ENCODE peak calls at places on chromosomes 16 and 17, in nine cellular contexts. D is sigmoid colon, Q is transverse colon, N is K562, S is esophagus muscularis mucosa, J is GM12891, C is stomach, R is ovary, K is A549. B is an unnamed sample.

GRCh38 chr16:28317040-28317880 is 24.9 kb downstream of the SBK1 start:
- DNase-seq in C (peak; percentile 65), Q (peak; percentile 56), S (no peak), J (peak; percentile 79), R (peak; percentile 15), D (no peak), K (peak; percentile 57), N (peak; percentile 75), B (peak; percentile 64)

GRCh38 chr17:64741924-64742670 is 80.0 kb upstream of the SMURF2 start:
- DNase-seq in C (no peak), J (no peak), D (peak; percentile 87), N (no peak), Q (peak; percentile 16), R (no peak), S (peak; percentile 94), K (no peak), B (no peak)

GRCh38 chr16:63789603-63790002 is 1332.3 kb downstream of the CDH11 start:
- DNase-seq in K (no peak), S (no peak), Q (no peak), D (no peak), J (no peak), C (no peak), R (no peak), N (no peak), B (no peak)

GRCh38 chr16:73390936-73391335 is 343.0 kb upstream of the ZFHX3 start:
- DNase-seq in D (no peak), R (no peak), K (no peak), J (no peak), C (no peak), N (no peak), Q (no peak), S (no peak), B (no peak)

GRCh38 chr17:80959330-80960036 is 32.2 kb upstream of the CHMP6 start:
- DNase-seq in R (peak; percentile 91), K (no peak), C (no peak), N (no peak), Q (peak; percentile 72), D (peak; percentile 98), J (no peak), S (peak; percentile 94), B (peak; percentile 25)

GRCh38 chr17:60743812-60744211 is 66.2 kb downstream of the BCAS3 start:
- DNase-seq in J (no peak), S (no peak), N (no peak), C (no peak), Q (no peak), K (no peak), R (no peak), D (no peak), B (no peak)

GRCh38 chr17:42340691-42341127 is 47.5 kb downstream of the STAT3 start:
- DNase-seq in K (no peak), R (no peak), D (peak; percentile 13), S (no peak), C (no peak), N (no peak), J (no peak), Q (no peak), B (no peak)

GRCh38 chr17:17579691-17580090 is 11.8 kb downstream of the PEMT start:
- DNase-seq in K (no peak), N (no peak), S (no peak), C (no peak), R (no peak), D (no peak), Q (no peak), J (no peak), B (peak; percentile 62)

GRCh38 chr16:81513204-81514040 is 68.8 kb downstream of the CMIP start:
- DNase-seq in K (no peak), Q (no peak), D (peak; percentile 81), R (peak; percentile 64), C (no peak), J (peak; percentile 44), S (no peak), N (no peak), B (peak; percentile 80)

GRCh38 chr17:81057079-81057730 is 22.3 kb downstream of the BAIAP2 start:
- DNase-seq in K (peak; percentile 45), N (peak; percentile 95), S (peak; percentile 92), Q (peak; percentile 85), D (peak; percentile 93), C (peak; percentile 84), J (no peak), R (peak; percentile 45), B (no peak)

GRCh38 chr16:56281256-56281805 is 90.0 kb downstream of the GNAO1 start:
- DNase-seq in K (peak; percentile 36), J (no peak), Q (no peak), S (no peak), N (peak; percentile 66), C (no peak), R (no peak), D (no peak), B (no peak)

GRCh38 chr17:47888293-47888692 is 7.7 kb upstream of the SP2 start:
- DNase-seq in K (no peak), N (no peak), C (no peak), D (no peak), S (no peak), Q (no peak), R (no peak), J (no peak), B (no peak)

GRCh38 chr16:18039931-18040330 is 296.6 kb downstream of the NPIPA8 start:
- DNase-seq in N (no peak), D (no peak), J (no peak), C (no peak), Q (no peak), K (no peak), S (no peak), R (no peak), B (no peak)

GRCh38 chr16:79767597-79768280 is 167.2 kb upstream of the MAF start:
- DNase-seq in J (no peak), R (peak; percentile 34), D (no peak), S (no peak), N (no peak), K (no peak), C (peak; percentile 40), Q (peak; percentile 57), B (peak; percentile 37)

GRCh38 chr17:819251-819650 is 37.1 kb downstream of the MRM3 start:
- DNase-seq in C (no peak), J (no peak), D (no peak), R (no peak), N (no peak), Q (no peak), S (no peak), K (no peak), B (no peak)
- TF ChIP-seq POLR2A in C (no peak), J (no peak), D (no peak), R (no peak), N (no peak), Q (no peak), S (no peak), K (no peak), B (no peak)

GRCh38 chr17:39666601-39667261 is 1.5 kb upstream of the PNMT start:
- DNase-seq in D (no peak), C (no peak), N (peak; percentile 60), K (no peak), J (no peak), Q (no peak), S (no peak), R (no peak), B (peak; percentile 93)

GRCh38 chr17:39667262-39668140 is 752 bp upstream of the PNMT start:
- DNase-seq in J (no peak), C (peak; percentile 57), S (no peak), D (no peak), Q (peak; percentile 49), N (peak; percentile 93), K (no peak), R (no peak), B (no peak)

GRCh38 chr17:39666231-39666600 is 1.1 kb downstream of the TCAP start:
- DNase-seq in K (no peak), D (no peak), S (no peak), C (no peak), N (no peak), Q (no peak), R (no peak), J (no peak), B (no peak)

GRCh38 chr17:39669897-39670735 is 1.9 kb downstream of the PNMT start:
- DNase-seq in S (no peak), K (no peak), N (no peak), C (no peak), J (no peak), R (no peak), Q (no peak), D (no peak), B (no peak)

GRCh38 chr17:39668141-39668924 is at the start of gene PNMT:
- DNase-seq in K (peak; percentile 84), S (no peak), J (peak; percentile 90), R (peak; percentile 62), D (no peak), N (peak; percentile 83), Q (peak; percentile 81), C (peak; percentile 83), B (peak; percentile 74)
- TF ChIP-seq POLR2A in K (no peak), S (no peak), J (no peak), R (no peak), D (no peak), N (peak; percentile 63), Q (no peak), C (no peak), B (no peak)

GRCh38 chr16:88764913-88765349 is 20.1 kb downstream of the PIEZO1 start:
- DNase-seq in K (no peak), S (no peak), J (no peak), R (no peak), Q (no peak), N (no peak), C (no peak), D (no peak), B (no peak)
- TF ChIP-seq POLR2A in K (no peak), S (no peak), J (no peak), R (no peak), Q (no peak), N (peak; percentile 37), C (no peak), D (no peak), B (no peak)

GRCh38 chr16:30091474-30092372 is at the start of gene TBX6:
- DNase-seq in K (peak; percentile 90), S (peak; percentile 98), C (peak; percentile 95), R (peak; percentile 89), D (peak; percentile 96), Q (peak; percentile 96), N (peak; percentile 91), J (peak; percentile 93), B (peak; percentile 95)
- TF ChIP-seq POLR2A in K (peak; percentile 53), S (no peak), C (no peak), R (no peak), D (no peak), Q (peak; percentile 54), N (peak; percentile 80), J (peak; percentile 16), B (no peak)

B was measured in right lobe of liver.